ENCODE peak calls at places on chromosomes 3 and 15, in seven cellular contexts. L is fibroblast of villous mesenchyme; Z is heart left ventricle; J is omental fat pad; R is OCI-LY7; O is cardiac fibroblast; Q is CD4-positive, alpha-beta T cell. W is an unnamed sample.

GRCh38 chr3:114994554-114995341 is 152.3 kb downstream of the ZBTB20 start:
- DNase-seq in L (no peak), Z (no peak), J (no peak), R (no peak), O (no peak), Q (no peak), W (no peak)

GRCh38 chr3:191366675-191367074 is 36.3 kb upstream of the UTS2B start:
- DNase-seq in L (peak; percentile 58), Z (no peak), J (no peak), R (no peak), O (peak; percentile 54), Q (no peak), W (no peak)

GRCh38 chr3:194879991-194880939 is 194.6 kb downstream of the FAM43A start:
- DNase-seq in L (peak; percentile 5), Z (peak; percentile 82), J (no peak), R (no peak), O (peak; percentile 55), Q (no peak), W (no peak)

GRCh38 chr3:32945136-32945535 is 6.3 kb upstream of the CCR4 start:
- DNase-seq in L (no peak), Z (no peak), J (no peak), R (no peak), O (peak; percentile 51), Q (no peak), W (no peak)

GRCh38 chr15:22981336-22981840 is 1.2 kb upstream of the CYFIP1 start:
- DNase-seq in L (no peak), Z (no peak), J (no peak), R (no peak), O (no peak), Q (no peak), W (no peak)

GRCh38 chr15:51727141-51727897 is 10.1 kb downstream of the LYSMD2 start:
- DNase-seq in L (no peak), Z (no peak), J (no peak), R (no peak), O (peak; percentile 41), Q (peak; percentile 12), W (no peak)

GRCh38 chr3:46987485-46988401 is 8.3 kb downstream of the NBEAL2 start:
- DNase-seq in L (peak; percentile 33), Z (peak; percentile 82), J (no peak), R (peak; percentile 79), O (peak; percentile 22), Q (peak; percentile 89), W (peak; percentile 93)

GRCh38 chr3:186452517-186452916 is 90.5 kb upstream of the DGKG start:
- DNase-seq in L (peak; percentile 57), Z (no peak), J (no peak), R (no peak), O (peak; percentile 83), Q (no peak), W (no peak)

GRCh38 chr3:71069797-71070196 is 513.7 kb downstream of the FOXP1 start:
- DNase-seq in L (peak; percentile 56), Z (peak; percentile 56), J (no peak), R (peak; percentile 76), O (peak; percentile 83), Q (peak; percentile 69), W (peak; percentile 30)

GRCh38 chr15:73981761-73982222 is 10.3 kb downstream of the STOML1 start:
- DNase-seq in L (no peak), Z (no peak), J (no peak), R (no peak), O (peak; percentile 54), Q (no peak), W (no peak)

GRCh38 chr3:187999821-188000220 is 154.1 kb upstream of the LPP start:
- DNase-seq in L (no peak), Z (no peak), J (no peak), R (peak; percentile 93), O (no peak), Q (peak; percentile 27), W (no peak)

GRCh38 chr3:70281663-70282062 is 30.8 kb downstream of the MDFIC2 start:
- DNase-seq in L (no peak), Z (no peak), J (no peak), R (no peak), O (peak; percentile 15), Q (no peak), W (no peak)

GRCh38 chr15:65377105-65377975 is 462 bp downstream of the IGDCC3 start:
- DNase-seq in L (peak; percentile 16), Z (no peak), J (no peak), R (no peak), O (peak; percentile 36), Q (no peak), W (peak; percentile 55)

GRCh38 chr3:25856902-25857518 is 67.1 kb downstream of the OXSM start:
- DNase-seq in L (peak; percentile 59), Z (no peak), J (no peak), R (peak; percentile 75), O (peak; percentile 69), Q (no peak), W (peak; percentile 65)

GRCh38 chr15:77037475-77038209 is 33.3 kb downstream of the TSPAN3 start:
- DNase-seq in L (no peak), Z (no peak), J (no peak), R (no peak), O (no peak), Q (no peak), W (peak; percentile 26)

GRCh38 chr15:77036537-77037474 is 34.1 kb downstream of the TSPAN3 start:
- DNase-seq in L (no peak), Z (peak; percentile 18), J (no peak), R (no peak), O (no peak), Q (no peak), W (peak; percentile 17)

GRCh38 chr15:77039817-77040216 is 31.1 kb downstream of the TSPAN3 start:
- DNase-seq in L (no peak), Z (no peak), J (no peak), R (no peak), O (no peak), Q (no peak), W (no peak)

GRCh38 chr15:77039217-77039533 is 31.7 kb downstream of the TSPAN3 start:
- DNase-seq in L (no peak), Z (peak; percentile 15), J (no peak), R (no peak), O (no peak), Q (no peak), W (no peak)

GRCh38 chr15:77038312-77039216 is 32.3 kb downstream of the TSPAN3 start:
- DNase-seq in L (no peak), Z (no peak), J (no peak), R (no peak), O (no peak), Q (no peak), W (peak; percentile 27)
- TF ChIP-seq CTCF in L (no peak), Z (no peak), J (no peak), R (no peak), O (no peak), Q (no peak), W (no peak)

DNA sequence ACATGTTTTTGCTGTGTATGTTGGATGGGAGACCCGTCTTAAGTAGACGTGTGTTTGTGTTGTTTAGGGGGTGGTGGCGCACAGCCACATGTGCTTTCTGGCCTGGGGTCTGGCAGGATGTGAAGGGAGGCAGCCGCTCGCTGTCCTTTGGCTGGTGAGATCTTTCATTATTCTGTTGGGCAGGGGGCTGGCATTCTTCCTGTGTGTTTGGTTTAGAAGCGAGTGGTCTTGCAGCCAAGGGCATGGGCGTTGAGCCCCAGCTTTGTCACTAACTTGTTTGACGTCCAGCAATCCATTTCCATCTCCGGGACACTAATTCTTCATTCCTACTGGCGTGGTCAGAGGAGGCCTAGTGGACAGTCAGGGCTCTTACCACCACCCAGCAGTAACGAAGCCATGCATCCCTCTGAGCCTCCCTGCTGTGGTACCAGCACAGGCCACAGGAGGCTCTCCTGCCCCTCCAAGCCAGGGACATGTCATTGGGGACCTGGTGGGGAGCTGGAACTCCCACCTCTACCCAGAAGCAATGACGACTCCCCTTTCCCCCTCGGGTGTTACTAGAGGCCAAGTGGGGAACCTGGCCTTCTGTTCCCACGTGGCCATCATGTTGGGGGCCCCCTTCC is 10.7 kb downstream of the THSD4 start:
- DNase-seq in L (no peak), Z (no peak), J (no peak), R (no peak), O (no peak), Q (no peak), W (no peak)
- TF ChIP-seq CTCF in L (peak; percentile 44), Z (peak; percentile 13), J (no peak), R (peak; percentile 31), O (peak; percentile 41), Q (no peak), W (no peak)

DNA sequence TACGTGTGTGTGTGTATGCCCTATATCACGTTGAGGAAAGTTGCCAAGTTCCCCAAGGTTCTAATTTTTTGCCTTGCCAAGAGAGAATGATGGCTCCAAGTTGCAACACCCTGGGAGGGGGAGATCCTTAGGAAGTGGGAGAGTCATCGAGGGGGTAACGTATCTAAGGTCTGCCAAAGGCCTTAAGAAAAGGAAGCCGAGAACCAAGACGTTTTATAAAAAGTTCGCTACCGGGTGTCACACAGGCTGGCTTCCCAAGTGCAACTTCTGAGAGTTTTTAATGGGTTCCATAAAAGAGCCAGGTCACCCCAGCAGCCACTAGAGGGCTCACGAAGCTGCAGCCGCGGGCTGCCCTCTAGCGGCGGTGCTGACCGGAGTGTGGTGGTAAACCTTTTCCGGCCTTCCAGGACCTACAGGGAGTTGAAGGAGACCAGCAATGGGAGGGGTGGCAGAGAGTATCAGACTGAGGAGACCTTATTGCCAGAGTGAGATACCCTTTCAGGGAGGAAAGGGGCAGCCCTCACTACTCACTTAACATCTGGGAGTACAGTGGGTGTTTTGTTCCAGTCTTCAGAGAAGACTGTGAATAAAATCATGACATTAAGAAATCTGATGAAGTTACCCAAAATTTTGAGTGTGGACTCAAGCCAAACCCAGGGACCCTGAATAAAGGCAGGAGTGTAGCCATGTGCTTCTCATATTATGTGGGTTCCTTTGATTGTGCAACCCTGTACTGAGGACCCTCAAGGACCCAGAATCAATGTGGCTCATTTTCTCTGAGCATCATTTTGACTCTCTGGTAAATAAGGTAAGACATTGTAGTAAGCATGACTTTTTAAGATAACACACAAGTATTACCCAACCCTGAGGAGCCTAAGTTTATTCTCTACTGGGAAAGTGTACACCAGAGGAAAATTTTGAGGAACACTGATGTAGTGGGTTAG is 2.5 kb upstream of the RFX7 start:
- DNase-seq in L (peak; percentile 86), Z (peak; percentile 88), J (peak; percentile 53), R (peak; percentile 96), O (peak; percentile 93), Q (peak; percentile 83), W (peak; percentile 78)
- TF ChIP-seq CTCF in L (peak; percentile 100), Z (peak; percentile 100), J (no peak), R (peak; percentile 100), O (peak; percentile 100), Q (peak; percentile 100), W (peak; percentile 100)

GRCh38 chr3:170621256-170621655 is 35.4 kb upstream of the SLC7A14 start:
- DNase-seq in L (no peak), Z (no peak), J (no peak), R (no peak), O (no peak), Q (no peak), W (no peak)

GRCh38 chr3:170623524-170623923 is 37.6 kb upstream of the SLC7A14 start:
- DNase-seq in L (no peak), Z (no peak), J (no peak), R (no peak), O (no peak), Q (no peak), W (no peak)

GRCh38 chr3:170622369-170623159 is 36.7 kb upstream of the SLC7A14 start:
- DNase-seq in L (peak; percentile 99), Z (peak; percentile 41), J (no peak), R (no peak), O (peak; percentile 93), Q (no peak), W (no peak)
- TF ChIP-seq CTCF in L (no peak), Z (peak; percentile 20), J (no peak), R (no peak), O (no peak), Q (no peak), W (no peak)

W was measured in GM13976.